ENCODE peak calls at places on chromosome 15, in four cellular contexts. Y, M, G and B are unnamed samples. For H3K4me1, the result is how much of the 10 kb centered on the place peaks cover.

GRCh38 chr15:72474912-72475601 is 927 bp downstream of the ARIH1 start:
- DNase-seq in M (peak), G (peak), Y (peak), B (peak)

GRCh38 chr15:78425643-78426042 is 12.4 kb upstream of the IREB2 start:
- DNase-seq in Y (no peak), G (no peak), M (no peak), B (no peak)

GRCh38 chr15:80188293-80188692 is 35.5 kb downstream of the FAH start:
- DNase-seq in Y (no peak), M (no peak), G (no peak), B (no peak)

GRCh38 chr15:57330619-57331018 is 45.7 kb upstream of the CGNL1 start:
- DNase-seq in M (no peak), Y (no peak), G (no peak), B (no peak)

GRCh38 chr15:67832965-67833503 is 6.8 kb downstream of the RNU6-1 start:
- DNase-seq in Y (no peak), G (no peak), M (no peak), B (no peak)

GRCh38 chr15:75669879-75670212 is 22.1 kb downstream of the SNX33 start:
- DNase-seq in G (no peak), Y (no peak), M (no peak), B (no peak)

GRCh38 chr15:83109532-83109931 is 2.1 kb downstream of the TM6SF1 start:
- DNase-seq in Y (no peak), G (no peak), M (no peak), B (no peak)

GRCh38 chr15:80597081-80597480 is 98.0 kb upstream of the ABHD17C start:
- DNase-seq in G (no peak), M (no peak), Y (no peak), B (no peak)

GRCh38 chr15:72559781-72560180 is 85.7 kb downstream of the ARIH1 start:
- DNase-seq in G (no peak), Y (no peak), M (no peak), B (no peak)

GRCh38 chr15:65132841-65133549 is 613 bp downstream of the PDCD7 start:
- DNase-seq in Y (peak), G (peak), M (peak), B (peak)

GRCh38 chr15:62444104-62445027 is 279.3 kb upstream of the C2CD4B start:
- DNase-seq in G (no peak), M (no peak), Y (no peak), B (no peak)

GRCh38 chr15:29054171-29055045 is 168.6 kb downstream of the APBA2 start:
- DNase-seq in M (no peak), G (no peak), Y (no peak), B (no peak)

GRCh38 chr15:65032823-65033537 is 3.5 kb upstream of the MTFMT start:
- DNase-seq in M (peak), G (peak), Y (peak), B (peak)

GRCh38 chr15:38514601-38515000 is 50.0 kb downstream of the RASGRP1 start:
- DNase-seq in M (no peak), G (no peak), Y (no peak), B (no peak)

GRCh38 chr15:70566047-70566835 is 197.1 kb downstream of the UACA start:
- DNase-seq in G (no peak), Y (no peak), M (no peak), B (no peak)

GRCh38 chr15:90681056-90681455 is 36.1 kb upstream of the BLM start:
- DNase-seq in M (no peak), G (no peak), Y (no peak), B (no peak)

GRCh38 chr15:40769310-40770146 is at the start of gene C15orf62:
- DNase-seq in M (no peak), Y (peak), G (no peak), B (peak)

GRCh38 chr15:73231661-73232443 is 136.9 kb downstream of the HCN4 start:
- DNase-seq in M (no peak), G (no peak), Y (no peak), B (no peak)

GRCh38 chr15:56754993-56755392 is 21.7 kb upstream of the ZNF280D start:
- DNase-seq in Y (no peak), G (no peak), M (no peak), B (no peak)

GRCh38 chr15:29207758-29208108 is 61.9 kb downstream of the NSMCE3 start:
- DNase-seq in G (no peak), Y (no peak), M (no peak), B (no peak)

GRCh38 chr15:74007820-74008371 is 13.4 kb downstream of the PML start:
- DNase-seq in Y (no peak), M (no peak), G (no peak), B (no peak)

GRCh38 chr15:82646250-82647044 is 716 bp downstream of the CPEB1 start:
- DNase-seq in Y (no peak), M (no peak), G (no peak), B (no peak)

GRCh38 chr15:31200735-31201151 is 99.2 kb upstream of the TRPM1 start:
- DNase-seq in G (peak), M (peak), Y (peak), B (peak)

GRCh38 chr15:70096215-70096974 is 1.3 kb downstream of the TLE3 start:
- DNase-seq in G (peak), Y (peak), M (peak), B (peak)

GRCh38 chr15:62497356-62497755 is 332.3 kb upstream of the C2CD4B start:
- DNase-seq in G (no peak), Y (no peak), M (no peak), B (no peak)

GRCh38 chr15:70492240-70493177 is 270.8 kb downstream of the UACA start:
- DNase-seq in Y (no peak), G (peak), M (peak), B (peak)

GRCh38 chr15:98599911-98600685 is 48.2 kb upstream of the IGF1R start:
- DNase-seq in G (peak), Y (peak), M (peak), B (peak)

GRCh38 chr15:41881925-41882688 is 11.7 kb downstream of the SPTBN5 start:
- DNase-seq in Y (peak), M (no peak), G (peak), B (no peak)

GRCh38 chr15:51844747-51845426 is 15.4 kb downstream of the TMOD3 start:
- DNase-seq in M (no peak), G (no peak), Y (no peak), B (no peak)
- H3K4me3 ChIP-seq in M (no peak), G (no peak), Y (no peak), B (no peak)

GRCh38 chr15:87033056-87033455 is 953.4 kb downstream of the AGBL1 start:
- DNase-seq in G (no peak), Y (no peak), M (no peak), B (no peak)
- TF ChIP-seq CTCF in G (no peak), Y (no peak), M (no peak), B (no peak)

GRCh38 chr15:85404922-85405293 is 24.5 kb downstream of the AKAP13 start:
- DNase-seq in Y (no peak), G (no peak), M (no peak), B (no peak)

GRCh38 chr15:85405467-85405866 is 25.1 kb downstream of the AKAP13 start:
- DNase-seq in G (no peak), Y (peak), M (no peak), B (no peak)

GRCh38 chr15:85407421-85408269 is 27.2 kb downstream of the AKAP13 start:
- DNase-seq in Y (no peak), M (no peak), G (no peak), B (no peak)

GRCh38 chr15:85406916-85407315 is 26.5 kb downstream of the AKAP13 start:
- DNase-seq in G (no peak), Y (no peak), M (no peak), B (no peak)

DNA sequence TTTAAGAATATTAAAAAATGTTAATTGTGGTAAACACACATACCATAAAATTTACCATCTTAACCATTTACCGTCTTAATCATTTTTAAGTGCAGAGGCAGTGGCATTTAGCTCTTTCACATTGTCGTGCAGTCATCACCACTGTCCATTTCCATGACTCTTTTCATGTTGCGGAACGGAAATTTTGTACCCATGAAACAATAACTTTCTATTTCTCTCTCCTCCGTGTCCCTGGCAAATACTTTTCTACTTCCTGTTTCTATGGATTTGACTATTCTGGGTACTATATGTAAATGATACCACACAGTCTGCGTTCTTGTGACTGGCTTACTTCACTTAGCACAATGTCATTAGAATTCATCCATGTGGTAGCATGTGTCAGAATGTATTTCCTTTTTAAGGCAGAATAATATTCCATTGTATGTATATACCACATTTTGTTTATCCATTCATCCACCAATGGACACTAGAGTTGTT is 27.9 kb downstream of the AKAP13 start:
- DNase-seq in G (no peak), M (no peak), Y (no peak), B (no peak)
- H3K4me1 ChIP-seq in G (half or more), M (under half), Y (under half), B (half or more)

GRCh38 chr15:47811160-47811559 is 93.9 kb downstream of the SEMA6D start:
- DNase-seq in Y (no peak), M (no peak), G (no peak), B (no peak)

GRCh38 chr15:47817825-47818681 is 100.7 kb downstream of the SEMA6D start:
- DNase-seq in M (no peak), Y (no peak), G (no peak), B (no peak)

GRCh38 chr15:47813985-47814384 is 96.7 kb downstream of the SEMA6D start:
- DNase-seq in M (no peak), G (no peak), Y (no peak), B (no peak)

DNA sequence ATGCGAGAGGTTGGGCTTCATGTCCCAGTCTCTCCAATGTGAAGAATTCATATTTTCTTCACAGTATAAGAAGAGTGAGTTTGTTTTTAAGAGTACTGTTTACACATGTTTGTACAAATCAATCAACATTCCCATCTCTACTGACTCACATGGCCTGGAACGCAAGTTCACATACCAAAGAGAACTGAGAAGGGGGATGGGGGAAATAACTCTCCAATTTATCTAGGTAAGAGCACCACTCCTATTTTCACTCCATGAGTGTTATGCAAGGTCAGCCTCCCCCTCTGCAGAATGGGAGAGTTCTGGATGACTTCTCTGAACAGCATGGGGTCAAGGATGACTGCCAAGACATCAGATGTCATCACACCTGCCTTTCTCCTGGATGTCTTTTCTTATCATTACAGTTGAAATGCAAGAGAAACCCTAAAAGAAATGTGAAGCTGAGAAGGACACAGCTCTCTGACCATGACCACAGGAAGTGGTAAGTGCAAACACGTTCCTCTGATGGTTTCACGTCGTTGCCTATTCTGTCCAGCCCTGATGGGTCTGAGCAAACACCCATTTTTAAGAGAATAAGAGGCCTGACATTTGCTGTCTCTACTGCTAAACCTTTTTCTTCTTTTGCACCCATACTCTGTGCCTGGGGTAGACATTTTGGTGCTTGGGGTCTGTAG is 95.3 kb downstream of the SEMA6D start:
- DNase-seq in G (no peak), Y (no peak), M (no peak), B (no peak)
- H3K4me3 ChIP-seq in G (no peak), Y (no peak), M (no peak), B (no peak)

DNA sequence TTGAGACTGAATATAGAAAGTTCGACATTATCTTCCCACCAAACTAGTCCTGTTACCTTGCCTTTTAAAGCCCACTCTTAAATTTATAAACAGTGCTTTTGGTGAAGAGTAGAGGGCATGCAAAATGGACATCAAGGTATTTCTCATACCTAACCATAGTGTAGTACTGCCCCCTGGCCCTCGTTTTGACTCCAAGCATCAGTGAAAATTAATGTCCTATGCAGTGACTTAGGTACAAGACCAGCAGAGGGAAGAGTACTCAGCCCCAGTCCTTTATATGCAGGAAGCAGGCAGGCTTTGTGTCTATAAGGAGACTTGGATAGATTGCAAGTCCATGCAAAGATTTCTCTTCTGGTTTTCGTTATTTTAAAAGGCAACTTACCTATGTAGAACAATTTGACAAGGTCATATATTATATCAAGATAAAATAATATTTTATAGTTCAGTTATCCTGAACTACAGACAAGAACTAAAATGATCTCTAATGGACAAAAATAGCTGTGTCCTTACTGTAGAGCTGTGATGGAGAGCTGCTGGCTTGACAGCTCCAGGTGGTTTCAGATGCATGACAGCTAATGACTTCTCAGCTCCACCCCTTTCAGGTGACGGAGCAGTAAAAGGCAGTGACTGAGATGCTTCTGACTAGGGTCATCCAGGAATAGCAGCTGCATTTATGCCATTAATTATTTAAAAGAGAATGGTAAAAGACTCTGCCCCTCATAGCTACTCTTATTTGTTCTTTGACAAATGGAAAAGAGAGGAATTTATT is 646.1 kb downstream of the SQOR start:
- DNase-seq in Y (peak), G (no peak), M (no peak), B (no peak)
- TF ChIP-seq CTCF in Y (no peak), G (peak), M (peak), B (no peak)

GRCh38 chr15:85587707-85588441 is 206.9 kb downstream of the KLHL25 start:
- DNase-seq in Y (no peak), M (no peak), G (no peak), B (no peak)
- H3K4me1 ChIP-seq in Y (under half), M (under half), G (half or more), B (under half)